ENCODE peak calls at places on chromosomes 5 and 9, in five cellular contexts. X, H, K, N and P are unnamed samples.

GRCh38 chr9:15211994-15212501 is 95.0 kb downstream of the TTC39B start:
- DNase-seq in X (no peak), H (no peak), K (no peak), N (peak), P (no peak)

GRCh38 chr9:116421006-116421538 is 266.0 kb upstream of the TRIM32 start:
- DNase-seq in X (no peak), H (no peak), K (no peak), N (no peak), P (no peak)

GRCh38 chr9:118059520-118060278 is 355.5 kb downstream of the TLR4 start:
- DNase-seq in X (no peak), H (peak), K (no peak), N (peak), P (no peak)

GRCh38 chr5:175354961-175355360 is 89.0 kb downstream of the DRD1 start:
- DNase-seq in X (no peak), H (no peak), K (no peak), N (no peak), P (no peak)

GRCh38 chr9:17134396-17134842 is 421 bp upstream of the CNTLN start:
- DNase-seq in X (no peak), H (no peak), K (no peak), N (no peak), P (no peak)

GRCh38 chr9:114049453-114050225 is 28.5 kb downstream of the AMBP start:
- DNase-seq in X (peak), H (no peak), K (no peak), N (no peak), P (peak)

GRCh38 chr9:136682710-136683109 is 4.5 kb downstream of the AGPAT2 start:
- DNase-seq in X (no peak), H (no peak), K (no peak), N (no peak), P (no peak)

GRCh38 chr5:5304361-5305035 is 118.0 kb upstream of the ICE1 start:
- DNase-seq in X (no peak), H (no peak), K (no peak), N (no peak), P (no peak)

GRCh38 chr9:98994226-98995058 is 50.7 kb downstream of the COL15A1 start:
- DNase-seq in X (peak), H (no peak), K (no peak), N (no peak), P (no peak)

GRCh38 chr5:171703116-171703515 is 82.5 kb upstream of the SMIM23 start:
- DNase-seq in X (no peak), H (no peak), K (no peak), N (no peak), P (no peak)

GRCh38 chr9:88355166-88355565 is 33.1 kb upstream of the SPIN1 start:
- DNase-seq in X (no peak), H (peak), K (no peak), N (no peak), P (no peak)

GRCh38 chr5:72470817-72471216 is 36.4 kb downstream of the ZNF366 start:
- DNase-seq in X (no peak), H (no peak), K (no peak), N (peak), P (no peak)

GRCh38 chr5:125835293-125836172 is 587.7 kb upstream of the GRAMD2B start:
- DNase-seq in X (no peak), H (no peak), K (peak), N (peak), P (peak)

GRCh38 chr9:34652608-34653007 is 623 bp downstream of the IL11RA start:
- DNase-seq in X (no peak), H (no peak), K (no peak), N (no peak), P (no peak)

GRCh38 chr9:134323741-134324358 is 2.4 kb upstream of the RXRA start:
- DNase-seq in X (peak), H (no peak), K (peak), N (no peak), P (peak)

GRCh38 chr5:59357421-59357977 is 536.0 kb downstream of the PDE4D start:
- DNase-seq in X (no peak), H (no peak), K (peak), N (peak), P (no peak)

GRCh38 chr5:173493040-173493439 is 123.4 kb downstream of the BOD1 start:
- DNase-seq in X (no peak), H (no peak), K (no peak), N (no peak), P (no peak)

GRCh38 chr9:37550781-37551180 is 25.4 kb downstream of the FBXO10 start:
- DNase-seq in X (no peak), H (no peak), K (no peak), N (peak), P (no peak)

GRCh38 chr5:2993301-2993700 is 241.8 kb upstream of the IRX2 start:
- DNase-seq in X (no peak), H (no peak), K (no peak), N (no peak), P (no peak)

GRCh38 chr9:130117816-130118632 is 54.2 kb upstream of the NCS1 start:
- DNase-seq in X (no peak), H (no peak), K (no peak), N (peak), P (peak)

GRCh38 chr5:96288166-96288844 is 144.7 kb downstream of the PCSK1 start:
- DNase-seq in X (no peak), H (no peak), K (no peak), N (no peak), P (no peak)

GRCh38 chr9:126232461-126232860 is 94.2 kb upstream of the MVB12B start:
- DNase-seq in X (no peak), H (no peak), K (no peak), N (no peak), P (no peak)

GRCh38 chr9:34139477-34140146 is 13.1 kb upstream of the DCAF12 start:
- DNase-seq in X (no peak), H (no peak), K (peak), N (peak), P (no peak)

GRCh38 chr9:119959846-119960545 is 590.8 kb upstream of the BRINP1 start:
- DNase-seq in X (no peak), H (no peak), K (no peak), N (peak), P (no peak)

GRCh38 chr5:68114641-68115040 is 100.9 kb upstream of the PIK3R1 start:
- DNase-seq in X (no peak), H (no peak), K (no peak), N (peak), P (no peak)

GRCh38 chr5:132019857-132020555 is 8.5 kb upstream of the ACSL6 start:
- DNase-seq in X (no peak), H (peak), K (no peak), N (no peak), P (no peak)

GRCh38 chr5:57453728-57454127 is 28.9 kb downstream of the ACTBL2 start:
- DNase-seq in X (no peak), H (no peak), K (no peak), N (no peak), P (no peak)

GRCh38 chr5:61732376-61732775 is 400.3 kb downstream of the ZSWIM6 start:
- DNase-seq in X (no peak), H (no peak), K (peak), N (no peak), P (no peak)

GRCh38 chr5:141877478-141878185 is 578 bp downstream of the PCDH1 start:
- DNase-seq in X (no peak), H (peak), K (no peak), N (no peak), P (no peak)

GRCh38 chr5:128271859-128272446 is 188.4 kb downstream of the SLC12A2 start:
- DNase-seq in X (no peak), H (no peak), K (peak), N (peak), P (no peak)

GRCh38 chr9:96612105-96612965 is 7.3 kb downstream of the CDC14B start:
- DNase-seq in X (no peak), H (no peak), K (peak), N (peak), P (peak)

GRCh38 chr9:109704546-109704945 is 75.5 kb upstream of the PALM2AKAP2 start:
- DNase-seq in X (no peak), H (no peak), K (no peak), N (no peak), P (no peak)